ENCODE peak calls at places on chromosomes 4 and X, in ten cellular contexts. One of them, this sample, is unnamed.

GRCh38 chr4:149980941-149981340 is 97.3 kb upstream of the DCLK2 start:
- DNase-seq in suprapubic skin: no peak
- DNase-seq in body of pancreas: peak; percentile 56
- DNase-seq in neural progenitor cell: peak; percentile 55
- DNase-seq in thyroid gland: peak; percentile 64
- DNase-seq in cardiac muscle cell: peak; percentile 61
- DNase-seq in right lobe of liver: peak; percentile 52
- DNase-seq in breast epithelium: peak; percentile 53
- DNase-seq in tibial nerve: peak; percentile 15
- DNase-seq in mucosa of descending colon: no peak
- DNase-seq in this sample: no peak

GRCh38 chr4:139728840-139729239 is 63.2 kb downstream of the MGST2 start:
- DNase-seq in thyroid gland: no peak
- DNase-seq in tibial nerve: no peak
- DNase-seq in mucosa of descending colon: no peak
- DNase-seq in suprapubic skin: no peak
- DNase-seq in breast epithelium: no peak
- DNase-seq in cardiac muscle cell: no peak
- DNase-seq in neural progenitor cell: no peak
- DNase-seq in right lobe of liver: no peak
- DNase-seq in body of pancreas: peak; percentile 77
- DNase-seq in this sample: no peak

GRCh38 chrX:54509401-54509800 is 13.4 kb upstream of the FGD1 start:
- DNase-seq in right lobe of liver: no peak
- DNase-seq in suprapubic skin: no peak
- DNase-seq in breast epithelium: no peak
- DNase-seq in thyroid gland: no peak
- DNase-seq in mucosa of descending colon: no peak
- DNase-seq in body of pancreas: no peak
- DNase-seq in cardiac muscle cell: no peak
- DNase-seq in neural progenitor cell: no peak
- DNase-seq in tibial nerve: no peak
- DNase-seq in this sample: no peak

GRCh38 chr4:128452415-128452814 is 164.8 kb upstream of the PGRMC2 start:
- DNase-seq in right lobe of liver: no peak
- DNase-seq in mucosa of descending colon: no peak
- DNase-seq in neural progenitor cell: no peak
- DNase-seq in body of pancreas: no peak
- DNase-seq in cardiac muscle cell: no peak
- DNase-seq in suprapubic skin: no peak
- DNase-seq in breast epithelium: no peak
- DNase-seq in tibial nerve: no peak
- DNase-seq in thyroid gland: no peak
- DNase-seq in this sample: no peak

GRCh38 chr4:173119818-173120217 is 48.8 kb upstream of the GALNT7 start:
- DNase-seq in neural progenitor cell: no peak
- DNase-seq in body of pancreas: no peak
- DNase-seq in thyroid gland: no peak
- DNase-seq in cardiac muscle cell: no peak
- DNase-seq in mucosa of descending colon: no peak
- DNase-seq in suprapubic skin: no peak
- DNase-seq in breast epithelium: no peak
- DNase-seq in right lobe of liver: no peak
- DNase-seq in tibial nerve: no peak
- DNase-seq in this sample: no peak

GRCh38 chr4:95549246-95550138 is 719 bp upstream of the UNC5C start:
- DNase-seq in thyroid gland: peak; percentile 87
- DNase-seq in right lobe of liver: no peak
- DNase-seq in breast epithelium: no peak
- DNase-seq in mucosa of descending colon: peak; percentile 65
- DNase-seq in cardiac muscle cell: peak; percentile 78
- DNase-seq in suprapubic skin: no peak
- DNase-seq in neural progenitor cell: peak; percentile 70
- DNase-seq in body of pancreas: peak; percentile 21
- DNase-seq in tibial nerve: peak; percentile 18
- DNase-seq in this sample: no peak

GRCh38 chr4:5638976-5639375 is 69.4 kb downstream of the EVC2 start:
- DNase-seq in mucosa of descending colon: no peak
- DNase-seq in suprapubic skin: no peak
- DNase-seq in neural progenitor cell: no peak
- DNase-seq in cardiac muscle cell: no peak
- DNase-seq in breast epithelium: no peak
- DNase-seq in right lobe of liver: no peak
- DNase-seq in thyroid gland: no peak
- DNase-seq in tibial nerve: no peak
- DNase-seq in body of pancreas: no peak
- DNase-seq in this sample: no peak

GRCh38 chr4:140256941-140257340 is 103.0 kb upstream of the MAML3 start:
- DNase-seq in breast epithelium: no peak
- DNase-seq in neural progenitor cell: no peak
- DNase-seq in suprapubic skin: no peak
- DNase-seq in mucosa of descending colon: no peak
- DNase-seq in thyroid gland: no peak
- DNase-seq in right lobe of liver: no peak
- DNase-seq in body of pancreas: no peak
- DNase-seq in tibial nerve: no peak
- DNase-seq in cardiac muscle cell: no peak
- DNase-seq in this sample: no peak

GRCh38 chr4:83561381-83561780 is 25.5 kb downstream of the GPAT3 start:
- DNase-seq in tibial nerve: no peak
- DNase-seq in breast epithelium: no peak
- DNase-seq in thyroid gland: peak; percentile 22
- DNase-seq in mucosa of descending colon: no peak
- DNase-seq in body of pancreas: no peak
- DNase-seq in suprapubic skin: no peak
- DNase-seq in neural progenitor cell: no peak
- DNase-seq in cardiac muscle cell: no peak
- DNase-seq in right lobe of liver: peak; percentile 80
- DNase-seq in this sample: peak; percentile 50

GRCh38 chrX:110286126-110286525 is 31.8 kb downstream of the AMMECR1 start:
- DNase-seq in tibial nerve: no peak
- DNase-seq in right lobe of liver: no peak
- DNase-seq in body of pancreas: no peak
- DNase-seq in neural progenitor cell: no peak
- DNase-seq in suprapubic skin: no peak
- DNase-seq in mucosa of descending colon: no peak
- DNase-seq in thyroid gland: no peak
- DNase-seq in breast epithelium: no peak
- DNase-seq in cardiac muscle cell: no peak
- DNase-seq in this sample: no peak

GRCh38 chr4:55554453-55555030 is 7.8 kb upstream of the CLOCK start:
- DNase-seq in suprapubic skin: no peak
- DNase-seq in mucosa of descending colon: no peak
- DNase-seq in breast epithelium: no peak
- DNase-seq in tibial nerve: no peak
- DNase-seq in right lobe of liver: no peak
- DNase-seq in body of pancreas: no peak
- DNase-seq in thyroid gland: no peak
- DNase-seq in neural progenitor cell: no peak
- DNase-seq in cardiac muscle cell: peak; percentile 14
- DNase-seq in this sample: no peak

DNA sequence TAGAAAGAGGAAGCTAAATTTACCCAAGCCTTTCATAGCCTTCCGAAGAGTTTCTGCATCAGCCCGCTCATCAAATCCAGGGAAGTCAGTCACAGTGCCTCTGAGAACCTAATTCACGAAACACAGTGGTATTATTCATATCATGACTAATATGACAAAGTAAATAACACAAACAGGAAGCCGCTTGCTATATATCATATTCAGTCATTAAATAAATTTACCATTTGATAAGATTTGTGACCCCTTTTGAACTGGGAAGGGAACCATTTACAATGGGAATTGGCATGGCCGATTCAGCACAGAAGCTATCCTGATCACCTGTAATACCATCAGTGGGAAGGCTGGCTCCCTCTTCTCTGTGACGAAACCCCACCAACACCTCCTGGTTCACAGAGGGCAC is 10.5 kb downstream of the ANXA5 start:
- DNase-seq in suprapubic skin: no peak
- DNase-seq in right lobe of liver: no peak
- DNase-seq in breast epithelium: no peak
- DNase-seq in cardiac muscle cell: no peak
- DNase-seq in mucosa of descending colon: no peak
- DNase-seq in thyroid gland: no peak
- DNase-seq in body of pancreas: no peak
- DNase-seq in neural progenitor cell: no peak
- DNase-seq in tibial nerve: no peak
- DNase-seq in this sample: no peak
- H3K36me3 ChIP-seq in suprapubic skin: peaks cover 33% of the 10 kb centered on the region
- H3K36me3 ChIP-seq in right lobe of liver: peaks cover 33% of the 10 kb centered on the region
- H3K36me3 ChIP-seq in breast epithelium: no peaks in the 10 kb centered on the region
- H3K36me3 ChIP-seq in cardiac muscle cell: peaks cover 15% of the 10 kb centered on the region
- H3K36me3 ChIP-seq in mucosa of descending colon: no peaks in the 10 kb centered on the region
- H3K36me3 ChIP-seq in thyroid gland: peaks cover 21% of the 10 kb centered on the region
- H3K36me3 ChIP-seq in body of pancreas: peaks cover 5% of the 10 kb centered on the region
- H3K36me3 ChIP-seq in neural progenitor cell: peaks cover 15% of the 10 kb centered on the region
- H3K36me3 ChIP-seq in tibial nerve: peaks cover 4% of the 10 kb centered on the region
- H3K36me3 ChIP-seq in this sample: peaks cover 61% of the 10 kb centered on the region

GRCh38 chr4:7817877-7818675 is 121.6 kb downstream of the AFAP1 start:
- DNase-seq in tibial nerve: no peak
- DNase-seq in neural progenitor cell: no peak
- DNase-seq in cardiac muscle cell: peak; percentile 85
- DNase-seq in thyroid gland: peak; percentile 50
- DNase-seq in mucosa of descending colon: no peak
- DNase-seq in body of pancreas: peak; percentile 28
- DNase-seq in suprapubic skin: no peak
- DNase-seq in breast epithelium: no peak
- DNase-seq in right lobe of liver: no peak
- DNase-seq in this sample: no peak
- H3K36me3 ChIP-seq in tibial nerve: no peaks in the 10 kb centered on the region
- H3K36me3 ChIP-seq in neural progenitor cell: no peaks in the 10 kb centered on the region
- H3K36me3 ChIP-seq in cardiac muscle cell: peaks cover 18% of the 10 kb centered on the region
- H3K36me3 ChIP-seq in thyroid gland: no peaks in the 10 kb centered on the region
- H3K36me3 ChIP-seq in mucosa of descending colon: no peaks in the 10 kb centered on the region
- H3K36me3 ChIP-seq in body of pancreas: no peaks in the 10 kb centered on the region
- H3K36me3 ChIP-seq in suprapubic skin: peaks cover 39% of the 10 kb centered on the region
- H3K36me3 ChIP-seq in breast epithelium: peaks cover 4% of the 10 kb centered on the region
- H3K36me3 ChIP-seq in right lobe of liver: no peaks in the 10 kb centered on the region
- H3K36me3 ChIP-seq in this sample: peaks cover 34% of the 10 kb centered on the region

GRCh38 chr4:39763714-39764572 is 66.0 kb downstream of the UBE2K start:
- DNase-seq in tibial nerve: no peak
- DNase-seq in mucosa of descending colon: no peak
- DNase-seq in cardiac muscle cell: no peak
- DNase-seq in body of pancreas: no peak
- DNase-seq in breast epithelium: no peak
- DNase-seq in suprapubic skin: no peak
- DNase-seq in thyroid gland: no peak
- DNase-seq in neural progenitor cell: no peak
- DNase-seq in right lobe of liver: no peak
- DNase-seq in this sample: no peak
- H3K36me3 ChIP-seq in tibial nerve: no peaks in the 10 kb centered on the region
- H3K36me3 ChIP-seq in mucosa of descending colon: peaks cover 6% of the 10 kb centered on the region
- H3K36me3 ChIP-seq in cardiac muscle cell: peaks cover 20% of the 10 kb centered on the region
- H3K36me3 ChIP-seq in body of pancreas: no peaks in the 10 kb centered on the region
- H3K36me3 ChIP-seq in breast epithelium: no peaks in the 10 kb centered on the region
- H3K36me3 ChIP-seq in suprapubic skin: peaks cover 69% of the 10 kb centered on the region
- H3K36me3 ChIP-seq in thyroid gland: peaks cover 9% of the 10 kb centered on the region
- H3K36me3 ChIP-seq in neural progenitor cell: peaks cover under 1% of the 10 kb centered on the region
- H3K36me3 ChIP-seq in right lobe of liver: peaks cover 27% of the 10 kb centered on the region
- H3K36me3 ChIP-seq in this sample: no peaks in the 10 kb centered on the region

GRCh38 chr4:87103086-87103485 is 117.3 kb downstream of the KLHL8 start:
- DNase-seq in thyroid gland: no peak
- DNase-seq in neural progenitor cell: no peak
- DNase-seq in suprapubic skin: no peak
- DNase-seq in tibial nerve: no peak
- DNase-seq in mucosa of descending colon: no peak
- DNase-seq in breast epithelium: no peak
- DNase-seq in cardiac muscle cell: no peak
- DNase-seq in body of pancreas: no peak
- DNase-seq in right lobe of liver: no peak
- DNase-seq in this sample: no peak
- H3K36me3 ChIP-seq in thyroid gland: peaks cover under 1% of the 10 kb centered on the region
- H3K36me3 ChIP-seq in neural progenitor cell: no peaks in the 10 kb centered on the region
- H3K36me3 ChIP-seq in suprapubic skin: peaks cover 10% of the 10 kb centered on the region
- H3K36me3 ChIP-seq in tibial nerve: no peaks in the 10 kb centered on the region
- H3K36me3 ChIP-seq in mucosa of descending colon: peaks cover 9% of the 10 kb centered on the region
- H3K36me3 ChIP-seq in breast epithelium: no peaks in the 10 kb centered on the region
- H3K36me3 ChIP-seq in cardiac muscle cell: no peaks in the 10 kb centered on the region
- H3K36me3 ChIP-seq in body of pancreas: no peaks in the 10 kb centered on the region
- H3K36me3 ChIP-seq in right lobe of liver: peaks cover 24% of the 10 kb centered on the region
- H3K36me3 ChIP-seq in this sample: peaks cover 17% of the 10 kb centered on the region

DNA sequence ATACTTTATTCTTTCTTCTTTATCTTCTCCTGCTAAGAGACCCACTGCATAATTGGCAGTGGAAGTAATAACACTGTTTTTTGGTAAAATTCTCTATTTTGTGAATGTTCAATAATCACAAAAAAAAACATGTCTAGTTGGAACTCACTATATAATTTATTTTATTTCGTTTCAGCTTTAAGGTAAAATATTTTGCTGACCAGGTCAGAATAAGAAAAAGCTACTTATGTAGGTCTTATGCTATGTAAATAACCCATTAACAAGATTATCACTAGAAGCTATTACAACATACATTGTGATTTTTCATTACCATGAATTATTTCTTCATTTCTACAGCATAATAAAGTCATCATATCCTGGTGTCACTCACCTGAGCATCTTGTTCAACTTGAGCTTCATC is 19.3 kb downstream of the ANXA5 start:
- DNase-seq in suprapubic skin: no peak
- DNase-seq in body of pancreas: no peak
- DNase-seq in cardiac muscle cell: no peak
- DNase-seq in tibial nerve: no peak
- DNase-seq in breast epithelium: no peak
- DNase-seq in neural progenitor cell: no peak
- DNase-seq in right lobe of liver: no peak
- DNase-seq in mucosa of descending colon: no peak
- DNase-seq in thyroid gland: no peak
- DNase-seq in this sample: no peak
- H3K36me3 ChIP-seq in suprapubic skin: peaks cover 86% of the 10 kb centered on the region
- H3K36me3 ChIP-seq in body of pancreas: peaks cover 7% of the 10 kb centered on the region
- H3K36me3 ChIP-seq in cardiac muscle cell: peaks cover 40% of the 10 kb centered on the region
- H3K36me3 ChIP-seq in tibial nerve: no peaks in the 10 kb centered on the region
- H3K36me3 ChIP-seq in breast epithelium: peaks cover 6% of the 10 kb centered on the region
- H3K36me3 ChIP-seq in neural progenitor cell: peaks cover 12% of the 10 kb centered on the region
- H3K36me3 ChIP-seq in right lobe of liver: peaks cover 53% of the 10 kb centered on the region
- H3K36me3 ChIP-seq in mucosa of descending colon: no peaks in the 10 kb centered on the region
- H3K36me3 ChIP-seq in thyroid gland: peaks cover 51% of the 10 kb centered on the region
- H3K36me3 ChIP-seq in this sample: peaks cover 97% of the 10 kb centered on the region

GRCh38 chrX:55710701-55711100 is 6.8 kb upstream of the RRAGB start:
- DNase-seq in body of pancreas: no peak
- DNase-seq in breast epithelium: no peak
- DNase-seq in suprapubic skin: no peak
- DNase-seq in right lobe of liver: no peak
- DNase-seq in neural progenitor cell: no peak
- DNase-seq in thyroid gland: no peak
- DNase-seq in cardiac muscle cell: no peak
- DNase-seq in tibial nerve: no peak
- DNase-seq in mucosa of descending colon: no peak
- DNase-seq in this sample: no peak

GRCh38 chrX:55713635-55714034 is 3.9 kb upstream of the RRAGB start:
- DNase-seq in right lobe of liver: no peak
- DNase-seq in cardiac muscle cell: no peak
- DNase-seq in tibial nerve: no peak
- DNase-seq in neural progenitor cell: no peak
- DNase-seq in mucosa of descending colon: no peak
- DNase-seq in breast epithelium: no peak
- DNase-seq in suprapubic skin: no peak
- DNase-seq in thyroid gland: no peak
- DNase-seq in body of pancreas: no peak
- DNase-seq in this sample: no peak

GRCh38 chrX:55714111-55714510 is 3.4 kb upstream of the RRAGB start:
- DNase-seq in mucosa of descending colon: no peak
- DNase-seq in tibial nerve: no peak
- DNase-seq in suprapubic skin: no peak
- DNase-seq in right lobe of liver: no peak
- DNase-seq in neural progenitor cell: no peak
- DNase-seq in cardiac muscle cell: no peak
- DNase-seq in thyroid gland: no peak
- DNase-seq in breast epithelium: no peak
- DNase-seq in body of pancreas: no peak
- DNase-seq in this sample: no peak

GRCh38 chrX:55709735-55710134 is 7.8 kb upstream of the RRAGB start:
- DNase-seq in breast epithelium: no peak
- DNase-seq in right lobe of liver: no peak
- DNase-seq in cardiac muscle cell: no peak
- DNase-seq in tibial nerve: no peak
- DNase-seq in thyroid gland: no peak
- DNase-seq in mucosa of descending colon: no peak
- DNase-seq in suprapubic skin: no peak
- DNase-seq in neural progenitor cell: peak; percentile 13
- DNase-seq in body of pancreas: no peak
- DNase-seq in this sample: no peak
- H3K36me3 ChIP-seq in breast epithelium: no peaks in the 10 kb centered on the region
- H3K36me3 ChIP-seq in right lobe of liver: no peaks in the 10 kb centered on the region
- H3K36me3 ChIP-seq in cardiac muscle cell: no peaks in the 10 kb centered on the region
- H3K36me3 ChIP-seq in tibial nerve: no peaks in the 10 kb centered on the region
- H3K36me3 ChIP-seq in thyroid gland: no peaks in the 10 kb centered on the region
- H3K36me3 ChIP-seq in mucosa of descending colon: no peaks in the 10 kb centered on the region
- H3K36me3 ChIP-seq in suprapubic skin: no peaks in the 10 kb centered on the region
- H3K36me3 ChIP-seq in neural progenitor cell: no peaks in the 10 kb centered on the region
- H3K36me3 ChIP-seq in body of pancreas: no peaks in the 10 kb centered on the region
- H3K36me3 ChIP-seq in this sample: no peaks in the 10 kb centered on the region

This sample was measured in left lung.